ENCODE peak calls at places on chromosomes 6 and 20, in seven cellular contexts. V is right atrium auricular region, Q is K562, C is GM10248, O is H9, L is transverse colon, F is GM12865. W is an unnamed sample.

GRCh38 chr6:43180985-43181384 is 1.0 kb upstream of the CUL9 start:
- DNase-seq in V (no peak), O (no peak), L (no peak), F (no peak), Q (no peak), C (no peak), W (no peak)

GRCh38 chr6:46419576-46420002 is 71.7 kb downstream of the RCAN2 start:
- DNase-seq in V (no peak), L (peak), F (peak), C (peak), Q (peak), O (peak), W (peak)

GRCh38 chr6:44041461-44042260 is 85.6 kb downstream of the MRPL14 start:
- DNase-seq in O (peak), Q (peak), L (peak), V (no peak), F (no peak), C (no peak), W (no peak)

GRCh38 chr6:142478117-142478516 is 176.3 kb downstream of the ADGRG6 start:
- DNase-seq in L (no peak), F (peak), O (peak), C (no peak), Q (peak), V (no peak), W (peak)

GRCh38 chr6:119463081-119463626 is 113.6 kb upstream of the MAN1A1 start:
- DNase-seq in V (no peak), L (no peak), O (no peak), Q (no peak), F (peak), C (peak), W (no peak)

GRCh38 chr6:142716097-142716496 is 228.9 kb downstream of the HIVEP2 start:
- DNase-seq in L (no peak), C (no peak), V (no peak), F (peak), O (peak), Q (no peak), W (no peak)

GRCh38 chr20:24164360-24164759 is 175.8 kb upstream of the GGTLC1 start:
- DNase-seq in L (no peak), C (no peak), F (peak), V (no peak), Q (peak), O (peak), W (peak)

GRCh38 chr20:36888880-36889516 is 13.1 kb downstream of the TLDC2 start:
- DNase-seq in Q (no peak), L (no peak), F (no peak), V (no peak), O (no peak), C (no peak), W (no peak)

GRCh38 chr20:19531446-19531845 is 226.6 kb upstream of the RIN2 start:
- DNase-seq in Q (no peak), V (no peak), O (no peak), L (no peak), C (no peak), F (no peak), W (no peak)

GRCh38 chr6:159233365-159234101 is 64.3 kb downstream of the FNDC1 start:
- DNase-seq in Q (no peak), F (no peak), V (no peak), O (peak), L (no peak), C (no peak), W (peak)

GRCh38 chr6:128432394-128432793 is 88.0 kb downstream of the PTPRK start:
- DNase-seq in F (no peak), O (no peak), Q (no peak), L (no peak), V (no peak), C (no peak), W (no peak)

GRCh38 chr20:34516874-34517542 is 786 bp downstream of the DYNLRB1 start:
- DNase-seq in O (no peak), Q (no peak), V (no peak), L (peak), C (peak), F (peak), W (peak)

GRCh38 chr6:37155394-37156312 is 14.3 kb upstream of the PIM1 start:
- DNase-seq in C (peak), F (peak), V (no peak), Q (peak), O (no peak), L (peak), W (no peak)

GRCh38 chr20:3213226-3213625 is 3.9 kb downstream of the ITPA start:
- DNase-seq in O (no peak), C (no peak), L (no peak), Q (no peak), V (no peak), F (no peak), W (no peak)

GRCh38 chr6:166989427-166990034 is 9.7 kb upstream of the CEP43 start:
- DNase-seq in O (no peak), L (no peak), Q (no peak), C (peak), V (no peak), F (peak), W (no peak)

GRCh38 chr6:74557236-74557635 is 648.6 kb downstream of the COL12A1 start:
- DNase-seq in C (no peak), Q (no peak), O (no peak), F (no peak), L (no peak), V (no peak), W (no peak)

GRCh38 chr6:73078908-73079610 is 146.2 kb downstream of the KHDC1L start:
- DNase-seq in V (no peak), F (no peak), O (no peak), L (no peak), C (no peak), Q (no peak), W (no peak)

GRCh38 chr6:34553750-34554149 is 2.4 kb downstream of the SPDEF start:
- DNase-seq in F (no peak), C (no peak), L (no peak), O (no peak), Q (peak), V (no peak), W (no peak)

GRCh38 chr6:21527731-21528130 is 65.8 kb upstream of the SOX4 start:
- DNase-seq in L (no peak), C (no peak), Q (no peak), O (no peak), V (no peak), F (no peak), W (no peak)

GRCh38 chr20:37308098-37309050 is 18.9 kb downstream of the MANBAL start:
- DNase-seq in O (no peak), Q (no peak), C (peak), L (no peak), V (no peak), F (peak), W (peak)

GRCh38 chr6:27986928-27987725 is 30.1 kb downstream of the OR2B6 start:
- DNase-seq in L (no peak), C (no peak), F (no peak), Q (no peak), V (no peak), O (no peak), W (no peak)

GRCh38 chr6:168225471-168225901 is 94.1 kb downstream of the DACT2 start:
- DNase-seq in V (peak), Q (no peak), F (no peak), C (no peak), L (peak), O (peak), W (no peak)

GRCh38 chr20:48622421-48622820 is 205.4 kb downstream of the PREX1 start:
- DNase-seq in F (no peak), Q (no peak), O (no peak), C (no peak), V (no peak), L (no peak), W (no peak)

GRCh38 chr6:47349931-47350330 is 40.2 kb upstream of the TNFRSF21 start:
- DNase-seq in V (no peak), O (no peak), C (no peak), F (no peak), Q (no peak), L (no peak), W (no peak)

GRCh38 chr6:10949579-10950490 is 63.0 kb downstream of the SYCP2L start:
- DNase-seq in V (no peak), O (no peak), Q (no peak), F (no peak), L (no peak), C (no peak), W (no peak)

GRCh38 chr20:10863337-10864060 is 189.7 kb upstream of the JAG1 start:
- DNase-seq in O (no peak), C (no peak), L (no peak), F (no peak), V (no peak), Q (no peak), W (no peak)

GRCh38 chr6:71977860-71978259 is 91.5 kb downstream of the RIMS1 start:
- DNase-seq in V (no peak), Q (no peak), F (peak), O (no peak), C (no peak), L (no peak), W (no peak)

GRCh38 chr20:3067139-3068009 is 4.0 kb upstream of the OXT start:
- DNase-seq in V (no peak), L (no peak), Q (peak), F (peak), O (no peak), C (no peak), W (no peak)

GRCh38 chr20:58059145-58059544 is 169.3 kb downstream of the ANKRD60 start:
- DNase-seq in V (peak), L (no peak), C (no peak), Q (no peak), O (no peak), F (no peak), W (no peak)

GRCh38 chr6:2891768-2892170 is 11.3 kb downstream of the SERPINB9 start:
- DNase-seq in F (no peak), V (no peak), L (peak), C (peak), Q (no peak), O (no peak), W (no peak)

GRCh38 chr20:432208-432607 is 24.1 kb downstream of the RBCK1 start:
- DNase-seq in L (no peak), Q (no peak), C (peak), O (no peak), V (no peak), F (no peak), W (no peak)

GRCh38 chr6:29071831-29072723 is 15.0 kb downstream of the OR2B3 start:
- DNase-seq in Q (peak), F (peak), V (no peak), L (peak), O (peak), C (peak), W (peak)

GRCh38 chr6:100099189-100100074 is 105.4 kb upstream of the MCHR2 start:
- DNase-seq in L (no peak), O (no peak), C (peak), V (no peak), F (peak), Q (no peak), W (no peak)
- TF ChIP-seq CTCF in L (peak), O (peak), C (peak), V (peak), F (peak), Q (peak), W (peak)

DNA sequence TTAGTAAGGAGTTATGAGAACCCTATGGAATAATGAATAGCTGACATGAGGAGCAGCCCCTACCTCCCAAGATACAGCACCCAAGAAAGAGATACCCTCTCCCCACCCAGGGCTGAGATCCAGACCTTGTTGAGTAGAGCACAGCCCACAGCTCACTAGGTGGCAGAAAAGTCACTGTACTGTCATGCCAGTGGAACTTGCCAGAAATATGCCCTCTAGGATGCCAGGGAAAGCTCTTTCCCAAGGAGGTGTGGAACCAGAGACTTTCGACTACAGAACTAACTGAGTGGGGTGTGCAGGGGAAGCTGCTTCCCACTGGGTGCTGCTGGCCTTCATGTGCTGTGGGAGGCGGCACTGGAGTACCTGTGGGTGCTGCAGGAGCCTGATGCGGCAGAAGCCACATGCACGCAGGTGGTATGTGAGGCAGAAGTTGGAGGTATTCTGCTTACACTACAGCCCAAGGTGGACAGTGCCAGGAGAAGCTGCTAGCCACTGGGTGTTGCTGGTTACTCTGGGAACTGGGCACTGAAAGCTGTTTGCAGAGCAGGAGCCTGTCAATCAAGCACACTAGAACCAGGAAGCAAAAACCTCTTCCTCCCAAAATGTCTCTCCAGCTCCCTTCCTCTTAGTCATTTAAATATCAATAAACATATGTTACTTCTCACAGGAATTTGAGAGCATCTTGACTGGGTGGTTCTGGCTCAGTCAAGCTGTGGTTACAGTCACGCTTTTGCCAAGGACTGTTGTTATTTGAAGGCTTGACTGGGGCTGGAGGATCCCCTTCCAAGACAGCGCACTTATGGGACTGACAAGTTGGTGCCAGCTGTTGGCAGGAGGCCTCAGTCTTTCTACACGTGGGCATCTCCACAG is 17.9 kb downstream of the ARMC12 start:
- DNase-seq in Q (no peak), O (no peak), L (no peak), V (no peak), F (no peak), C (no peak), W (no peak)
- TF ChIP-seq CTCF in Q (no peak), O (no peak), L (no peak), V (peak), F (no peak), C (no peak), W (no peak)

DNA sequence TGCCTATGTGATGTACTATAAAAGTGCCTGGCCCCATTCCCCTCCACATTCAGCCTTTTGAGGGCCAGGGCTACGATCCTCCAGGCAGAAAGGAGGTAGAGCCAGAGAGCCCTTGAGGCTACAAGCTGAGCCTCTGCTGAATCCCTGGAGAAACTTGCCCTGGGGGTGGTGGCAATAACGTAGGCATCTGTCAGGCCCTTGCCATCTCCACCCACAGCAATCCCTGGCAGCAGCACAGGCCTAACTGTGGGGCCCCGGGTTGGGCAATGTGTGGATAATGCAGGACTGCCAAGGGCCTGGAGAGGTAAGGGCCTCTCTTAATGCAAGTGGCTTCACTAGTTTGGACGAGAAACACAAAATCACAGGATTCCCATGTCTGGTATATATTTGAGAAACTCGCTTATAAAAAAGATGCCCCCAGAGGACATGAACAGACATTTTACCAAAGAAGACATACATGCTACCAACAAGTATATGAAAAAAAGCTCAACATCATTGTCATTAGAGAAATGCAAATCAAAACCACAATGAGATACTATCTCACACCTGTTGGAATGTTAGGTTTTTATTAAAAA is 99.0 kb downstream of the QRSL1 start:
- DNase-seq in Q (no peak), C (no peak), F (no peak), O (no peak), L (peak), V (no peak), W (no peak)
- TF ChIP-seq CTCF in Q (no peak), C (no peak), F (no peak), O (no peak), L (no peak), V (no peak), W (no peak)

GRCh38 chr6:132512638-132513632 is at the start of gene STX7:
- DNase-seq in C (peak), F (peak), Q (peak), L (peak), V (peak), O (peak), W (peak)
- TF ChIP-seq CTCF in C (no peak), F (no peak), Q (no peak), L (no peak), V (peak), O (no peak), W (no peak)

GRCh38 chr6:164099535-164099982 is 685.0 kb downstream of the QKI start:
- DNase-seq in C (no peak), O (no peak), V (no peak), L (no peak), Q (no peak), F (no peak), W (no peak)
- TF ChIP-seq CTCF in C (no peak), O (no peak), V (no peak), L (no peak), Q (no peak), F (no peak), W (no peak)

GRCh38 chr20:20593447-20594170 is 118.8 kb downstream of the RALGAPA2 start:
- DNase-seq in F (peak), C (peak), O (peak), V (no peak), Q (peak), L (no peak), W (peak)

GRCh38 chr20:20594171-20594530 is 118.3 kb downstream of the RALGAPA2 start:
- DNase-seq in O (no peak), V (no peak), F (peak), C (peak), L (no peak), Q (no peak), W (no peak)
- TF ChIP-seq CTCF in O (peak), V (no peak), F (peak), C (peak), L (no peak), Q (no peak), W (no peak)

DNA sequence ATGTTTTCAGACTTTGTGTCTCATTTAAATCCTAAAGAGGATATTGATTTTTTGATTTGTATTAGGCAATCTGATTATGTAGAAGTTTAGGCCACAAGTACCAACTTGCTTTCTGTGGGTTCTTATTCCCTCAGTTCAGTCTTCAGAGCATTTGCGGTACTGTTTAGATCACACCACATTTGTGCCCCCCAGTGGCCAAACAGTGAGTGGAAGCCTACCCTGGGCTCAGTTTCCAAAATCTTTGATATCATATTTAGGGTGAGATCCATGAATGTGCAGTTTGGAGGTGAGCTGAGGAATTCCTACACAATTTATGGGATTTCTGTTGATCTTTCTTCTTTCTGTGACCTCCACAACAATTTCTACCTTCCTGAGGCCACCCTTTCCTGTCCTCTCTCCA is 92.3 kb upstream of the FUT9 start:
- DNase-seq in Q (peak), O (peak), L (no peak), V (no peak), F (peak), C (peak), W (peak)
- TF ChIP-seq CTCF in Q (no peak), O (peak), L (no peak), V (peak), F (peak), C (no peak), W (peak)

GRCh38 chr6:114449659-114450058 is 106.8 kb upstream of the HS3ST5 start:
- DNase-seq in O (no peak), C (no peak), F (no peak), Q (no peak), L (no peak), V (no peak), W (no peak)

GRCh38 chr6:114452785-114453401 is 110.1 kb upstream of the HS3ST5 start:
- DNase-seq in Q (no peak), O (no peak), C (no peak), F (no peak), V (no peak), L (no peak), W (no peak)

GRCh38 chr6:114453737-114454276 is 111.0 kb upstream of the HS3ST5 start:
- DNase-seq in L (no peak), V (no peak), F (no peak), Q (no peak), C (no peak), O (no peak), W (no peak)
- TF ChIP-seq CTCF in L (no peak), V (peak), F (no peak), Q (no peak), C (no peak), O (no peak), W (peak)